ENCODE peak calls at places on chromosomes 6 and 20, in four cellular contexts. V, P, J and E are unnamed samples.

GRCh38 chr6:39865011-39865888 is 69.0 kb downstream of the MOCS1 start:
- DNase-seq in V (peak; percentile 47), P (peak; percentile 81), J (peak; percentile 67), E (no peak)

GRCh38 chr20:63264002-63264401 is 8.6 kb upstream of the ARFGAP1 start:
- DNase-seq in V (no peak), P (no peak), J (no peak), E (no peak)

GRCh38 chr20:33650753-33651561 is 11.2 kb upstream of the C20orf144 start:
- DNase-seq in V (no peak), P (no peak), J (no peak), E (no peak)

GRCh38 chr6:56864171-56864616 is 90.7 kb upstream of the BEND6 start:
- DNase-seq in V (no peak), P (no peak), J (no peak), E (no peak)

GRCh38 chr6:135884136-135884535 is 32.6 kb downstream of the PDE7B start:
- DNase-seq in V (no peak), P (no peak), J (no peak), E (no peak)

GRCh38 chr6:37690964-37691735 is 6.5 kb downstream of the MDGA1 start:
- DNase-seq in V (no peak), P (no peak), J (no peak), E (no peak)

GRCh38 chr6:116280161-116280959 is 630 bp upstream of the TSPYL1 start:
- DNase-seq in V (no peak), P (no peak), J (no peak), E (no peak)

GRCh38 chr20:41185013-41185757 is 47.8 kb downstream of the PLCG1 start:
- DNase-seq in V (no peak), P (no peak), J (no peak), E (no peak)

GRCh38 chr6:53437557-53438202 is 88.9 kb upstream of the ELOVL5 start:
- DNase-seq in V (peak; percentile 38), P (peak; percentile 61), J (no peak), E (no peak)

GRCh38 chr6:69019832-69020231 is 384.8 kb downstream of the ADGRB3 start:
- DNase-seq in V (no peak), P (no peak), J (no peak), E (no peak)

GRCh38 chr20:13286600-13286999 is 65.5 kb downstream of the ISM1 start:
- DNase-seq in V (peak; percentile 55), P (no peak), J (no peak), E (no peak)

GRCh38 chr6:138028893-138029292 is 78.3 kb downstream of the PERP start:
- DNase-seq in V (no peak), P (no peak), J (no peak), E (no peak)

GRCh38 chr6:111676383-111676782 is 70.7 kb upstream of the TRAF3IP2 start:
- DNase-seq in V (no peak), P (peak; percentile 57), J (no peak), E (no peak)

GRCh38 chr6:111673086-111673485 is 67.4 kb upstream of the TRAF3IP2 start:
- DNase-seq in V (no peak), P (peak; percentile 53), J (no peak), E (no peak)

GRCh38 chr6:111674413-111674812 is 68.7 kb upstream of the TRAF3IP2 start:
- DNase-seq in V (no peak), P (no peak), J (no peak), E (no peak)

GRCh38 chr6:111673871-111674270 is 68.2 kb upstream of the TRAF3IP2 start:
- DNase-seq in V (no peak), P (no peak), J (no peak), E (no peak)

GRCh38 chr6:111674882-111675281 is 69.2 kb upstream of the TRAF3IP2 start:
- DNase-seq in V (no peak), P (no peak), J (no peak), E (no peak)
- TF ChIP-seq CTCF in V (no peak), P (no peak), J (no peak), E (no peak)

DNA sequence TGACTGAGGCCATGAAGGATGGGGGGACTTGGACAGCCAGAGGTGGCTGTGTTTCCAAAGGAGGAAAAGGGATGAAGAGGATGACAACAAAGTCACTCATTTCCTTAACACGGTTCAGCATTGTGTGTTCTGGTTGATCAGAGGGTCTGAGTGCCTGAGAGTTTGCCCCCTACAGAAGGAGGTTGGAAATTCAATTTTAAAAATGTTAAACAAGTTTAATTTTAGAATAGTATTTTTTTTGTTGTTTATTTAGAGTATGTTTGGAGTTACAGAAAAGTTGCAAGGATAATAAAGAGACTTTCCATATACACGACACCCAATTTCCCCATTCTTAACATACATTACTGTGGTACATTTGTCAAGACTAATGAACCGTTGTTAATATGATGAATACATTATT is 10.3 kb upstream of the VAPB start:
- DNase-seq in V (no peak), P (no peak), J (no peak), E (no peak)
- TF ChIP-seq CTCF in V (no peak), P (peak; percentile 18), J (no peak), E (no peak)

DNA sequence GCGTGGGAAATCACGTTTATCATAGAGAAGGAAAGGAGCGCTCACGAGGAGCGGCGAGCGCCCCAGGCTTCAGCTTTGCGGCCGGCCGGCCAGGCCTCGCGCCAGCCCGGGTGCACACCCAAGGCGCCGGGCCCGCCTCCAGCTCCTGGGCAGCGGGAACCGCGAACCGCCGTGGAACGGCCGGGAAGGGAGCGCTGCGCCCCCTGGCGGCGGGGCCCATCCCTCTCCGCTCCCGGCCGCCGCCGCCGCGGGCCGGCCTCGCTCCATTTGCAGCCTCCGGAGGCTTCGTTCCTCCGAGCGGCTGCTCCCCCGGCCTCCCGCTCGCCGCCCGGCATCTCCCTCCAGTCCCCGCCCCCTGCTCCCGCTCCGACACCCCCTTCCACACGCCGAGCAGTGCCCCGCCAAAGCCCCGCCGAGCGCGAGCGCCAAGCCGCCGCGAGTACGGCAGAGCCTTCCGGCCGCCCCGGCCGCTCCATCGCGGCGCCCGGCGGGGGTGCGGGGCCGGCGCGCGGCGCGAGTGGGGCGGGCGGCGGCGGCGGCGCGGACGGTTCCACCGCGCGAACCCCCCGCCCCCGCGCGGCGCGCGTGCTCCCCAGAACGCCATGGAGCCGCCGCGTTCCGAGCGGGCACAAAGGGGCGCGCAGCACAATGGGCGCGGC is 973 bp downstream of the BEND3 start:
- DNase-seq in V (peak; percentile 84), P (peak; percentile 94), J (peak; percentile 85), E (peak; percentile 94)
- TF ChIP-seq CTCF in V (peak; percentile 98), P (peak; percentile 80), J (peak; percentile 82), E (peak; percentile 97)

DNA sequence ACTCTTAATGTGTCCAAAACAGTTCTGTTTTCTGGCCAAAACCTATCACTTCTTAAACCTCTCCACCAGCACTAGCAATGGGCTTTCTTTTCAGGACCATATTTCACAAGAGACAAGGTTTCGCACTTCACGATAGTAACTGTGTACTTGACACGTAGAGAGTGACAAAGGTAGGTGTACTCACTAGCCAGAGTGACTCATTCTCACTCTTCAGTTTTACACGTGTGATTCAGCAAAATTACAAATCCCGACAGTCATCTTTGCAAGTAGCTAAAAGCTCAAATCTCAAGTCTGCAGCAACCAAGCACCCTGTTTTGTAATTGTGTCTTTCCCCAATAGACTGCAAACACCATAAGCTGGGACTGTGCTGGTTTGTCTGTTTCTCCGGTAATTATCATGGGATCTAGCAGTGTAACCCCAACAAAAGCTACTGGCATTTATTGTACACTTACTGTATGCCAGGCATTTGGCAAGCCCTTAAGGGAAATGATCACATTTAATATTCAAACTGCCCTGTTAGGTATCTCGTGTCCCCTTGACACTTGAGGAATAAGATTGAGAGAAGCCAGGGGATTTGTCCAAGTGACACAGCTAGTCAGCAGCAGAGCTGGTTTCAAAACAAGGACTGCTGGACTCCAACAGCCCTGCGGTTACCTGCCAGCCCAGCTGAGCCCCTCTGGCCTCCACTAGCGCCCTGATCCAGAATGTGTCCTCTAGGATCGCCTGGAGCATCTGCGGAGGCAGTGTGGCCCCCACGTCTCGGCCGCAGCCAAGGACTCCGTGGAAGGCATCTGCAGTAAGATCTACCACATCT is 9.9 kb downstream of the PCIF1 start:
- DNase-seq in V (no peak), P (no peak), J (no peak), E (no peak)
- TF ChIP-seq CTCF in V (no peak), P (no peak), J (no peak), E (no peak)

DNA sequence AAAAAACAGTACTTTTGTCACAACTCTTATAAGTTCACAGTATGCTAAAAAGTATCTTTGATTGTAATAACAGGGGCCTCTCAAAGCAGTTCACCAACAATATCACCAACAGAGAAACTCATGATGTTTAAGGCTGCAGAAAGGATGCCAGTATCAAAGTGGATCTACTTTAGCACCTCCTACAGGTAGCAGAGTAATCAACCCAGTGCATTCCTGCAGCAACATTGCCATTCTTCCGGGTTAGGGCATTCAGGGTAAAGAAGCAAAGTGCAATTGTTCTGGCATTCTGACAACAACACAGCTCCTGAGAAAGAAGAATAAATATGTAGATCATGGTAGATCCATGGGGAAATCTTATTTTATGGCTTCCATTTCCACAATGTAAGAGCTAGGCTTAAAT is 7.6 kb upstream of the SLC17A4 start:
- DNase-seq in V (no peak), P (no peak), J (no peak), E (no peak)
- TF ChIP-seq CTCF in V (no peak), P (peak; percentile 19), J (no peak), E (no peak)

GRCh38 chr6:160128125-160128683 is 6.6 kb downstream of the SLC22A1 start:
- DNase-seq in V (no peak), P (no peak), J (no peak), E (no peak)

GRCh38 chr6:160128879-160129516 is 7.4 kb downstream of the SLC22A1 start:
- DNase-seq in V (no peak), P (no peak), J (no peak), E (no peak)

GRCh38 chr6:160124605-160125004 is 3.0 kb downstream of the SLC22A1 start:
- DNase-seq in V (no peak), P (no peak), J (no peak), E (no peak)

GRCh38 chr6:160129886-160130615 is 8.4 kb downstream of the SLC22A1 start:
- DNase-seq in V (no peak), P (no peak), J (no peak), E (no peak)

DNA sequence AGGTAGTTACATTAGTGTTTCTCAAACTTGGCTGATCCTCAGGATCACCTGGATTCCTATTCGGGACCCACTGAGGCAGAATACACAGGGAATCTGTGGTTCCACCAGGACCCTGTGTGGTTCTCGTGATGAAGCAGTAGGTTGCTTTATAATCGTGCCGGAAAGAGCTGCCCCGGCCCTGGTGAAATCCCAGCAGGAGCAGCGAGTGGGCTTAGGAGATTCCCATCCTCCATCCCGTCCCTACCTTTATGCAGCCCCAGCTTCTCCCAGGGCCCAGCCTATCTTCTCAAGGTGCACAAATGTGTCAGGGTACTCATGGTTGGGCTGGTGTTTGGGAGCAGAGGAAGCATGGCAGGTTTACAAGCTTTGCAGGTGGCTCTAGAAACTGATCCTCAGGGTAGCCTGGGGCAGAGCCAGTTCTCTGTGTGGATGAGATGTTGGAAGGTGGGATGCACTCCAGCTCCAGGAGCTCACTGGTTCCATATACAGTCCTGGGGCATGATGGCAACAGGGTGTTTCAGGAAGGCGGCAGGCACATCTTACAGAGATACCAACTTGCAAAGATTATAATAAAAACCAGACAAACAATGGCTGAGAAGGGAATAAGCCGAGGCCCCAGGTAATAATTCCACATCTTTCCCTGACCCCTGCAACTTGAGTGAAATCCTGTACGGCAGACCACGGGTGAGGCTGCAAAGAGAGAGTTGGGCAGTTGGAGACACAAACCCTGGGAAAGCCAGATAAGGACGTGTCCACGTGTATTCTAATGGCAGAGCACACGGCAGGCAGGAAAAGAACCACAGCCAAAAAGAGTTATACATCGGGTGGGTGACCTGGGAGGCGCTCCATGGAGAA is 5.9 kb downstream of the SLC22A1 start:
- DNase-seq in V (no peak), P (no peak), J (no peak), E (no peak)
- TF ChIP-seq CTCF in V (no peak), P (no peak), J (no peak), E (no peak)